ENCODE peak calls at places on chromosomes 1 and 21, in ten cellular contexts. One of them, this sample, is unnamed. For H3K27me3 and H3K36me3, the result is how much of the 10 kb centered on the place peaks cover.

GRCh38 chr1:8473892-8474300 is 156.0 kb downstream of the SLC45A1 start:
- DNase-seq in MG63: no peak
- DNase-seq in heart right ventricle: no peak
- DNase-seq in fibroblast of lung: no peak
- DNase-seq in kidney epithelial cell: no peak
- DNase-seq in IMR-90: no peak
- DNase-seq in osteoblast: no peak
- DNase-seq in GM23248: no peak
- DNase-seq in HAP-1: no peak
- DNase-seq in sigmoid colon: no peak
- DNase-seq in this sample: no peak

GRCh38 chr1:215002471-215002870 is 80.1 kb upstream of the KCNK2 start:
- DNase-seq in MG63: peak
- DNase-seq in heart right ventricle: no peak
- DNase-seq in fibroblast of lung: peak
- DNase-seq in kidney epithelial cell: no peak
- DNase-seq in IMR-90: peak
- DNase-seq in osteoblast: peak
- DNase-seq in GM23248: peak
- DNase-seq in HAP-1: no peak
- DNase-seq in sigmoid colon: no peak
- DNase-seq in this sample: no peak

GRCh38 chr1:219927956-219928790 is at the start of gene SLC30A10:
- DNase-seq in MG63: peak
- DNase-seq in heart right ventricle: peak
- DNase-seq in fibroblast of lung: peak
- DNase-seq in kidney epithelial cell: no peak
- DNase-seq in IMR-90: no peak
- DNase-seq in osteoblast: peak
- DNase-seq in GM23248: peak
- DNase-seq in HAP-1: no peak
- DNase-seq in sigmoid colon: no peak
- DNase-seq in this sample: peak

GRCh38 chr21:42317341-42317741 is 2.1 kb upstream of the TFF3 start:
- DNase-seq in MG63: no peak
- DNase-seq in heart right ventricle: no peak
- DNase-seq in fibroblast of lung: no peak
- DNase-seq in kidney epithelial cell: no peak
- DNase-seq in IMR-90: no peak
- DNase-seq in osteoblast: peak
- DNase-seq in GM23248: no peak
- DNase-seq in HAP-1: no peak
- DNase-seq in sigmoid colon: no peak
- DNase-seq in this sample: peak

GRCh38 chr1:229406798-229407197 is 27.1 kb downstream of the ACTA1 start:
- DNase-seq in MG63: no peak
- DNase-seq in heart right ventricle: no peak
- DNase-seq in fibroblast of lung: no peak
- DNase-seq in kidney epithelial cell: no peak
- DNase-seq in IMR-90: no peak
- DNase-seq in osteoblast: no peak
- DNase-seq in GM23248: no peak
- DNase-seq in HAP-1: no peak
- DNase-seq in sigmoid colon: no peak
- DNase-seq in this sample: peak

GRCh38 chr21:31347435-31348032 is 3.5 kb upstream of the TIAM1 start:
- DNase-seq in MG63: no peak
- DNase-seq in heart right ventricle: no peak
- DNase-seq in fibroblast of lung: peak
- DNase-seq in kidney epithelial cell: no peak
- DNase-seq in IMR-90: peak
- DNase-seq in osteoblast: no peak
- DNase-seq in GM23248: peak
- DNase-seq in HAP-1: peak
- DNase-seq in sigmoid colon: no peak
- DNase-seq in this sample: no peak

GRCh38 chr1:33299461-33300155 is 21.3 kb downstream of the A3GALT2 start:
- DNase-seq in MG63: no peak
- DNase-seq in heart right ventricle: no peak
- DNase-seq in fibroblast of lung: no peak
- DNase-seq in kidney epithelial cell: no peak
- DNase-seq in IMR-90: no peak
- DNase-seq in osteoblast: peak
- DNase-seq in GM23248: no peak
- DNase-seq in HAP-1: no peak
- DNase-seq in sigmoid colon: peak
- DNase-seq in this sample: no peak

GRCh38 chr1:98232678-98233077 is 311.8 kb upstream of the DPYD start:
- DNase-seq in MG63: no peak
- DNase-seq in heart right ventricle: no peak
- DNase-seq in fibroblast of lung: no peak
- DNase-seq in kidney epithelial cell: no peak
- DNase-seq in IMR-90: no peak
- DNase-seq in osteoblast: no peak
- DNase-seq in GM23248: no peak
- DNase-seq in HAP-1: no peak
- DNase-seq in sigmoid colon: no peak
- DNase-seq in this sample: no peak

GRCh38 chr1:232012773-232013386 is 386.3 kb downstream of the DISC1 start:
- DNase-seq in MG63: peak
- DNase-seq in heart right ventricle: peak
- DNase-seq in fibroblast of lung: peak
- DNase-seq in kidney epithelial cell: no peak
- DNase-seq in IMR-90: peak
- DNase-seq in osteoblast: no peak
- DNase-seq in GM23248: peak
- DNase-seq in HAP-1: no peak
- DNase-seq in sigmoid colon: peak
- DNase-seq in this sample: no peak

GRCh38 chr1:11280719-11281376 is 7.8 kb downstream of the UBIAD1 start:
- DNase-seq in MG63: no peak
- DNase-seq in heart right ventricle: no peak
- DNase-seq in fibroblast of lung: no peak
- DNase-seq in kidney epithelial cell: no peak
- DNase-seq in IMR-90: no peak
- DNase-seq in osteoblast: no peak
- DNase-seq in GM23248: no peak
- DNase-seq in HAP-1: no peak
- DNase-seq in sigmoid colon: no peak
- DNase-seq in this sample: no peak

GRCh38 chr1:111489604-111490003 is 13.8 kb downstream of the ADORA3 start:
- DNase-seq in MG63: no peak
- DNase-seq in heart right ventricle: no peak
- DNase-seq in fibroblast of lung: no peak
- DNase-seq in kidney epithelial cell: no peak
- DNase-seq in IMR-90: no peak
- DNase-seq in osteoblast: no peak
- DNase-seq in GM23248: no peak
- DNase-seq in HAP-1: no peak
- DNase-seq in sigmoid colon: no peak
- DNase-seq in this sample: no peak

GRCh38 chr1:27109103-27109822 is 45.7 kb downstream of the SLC9A1 start:
- DNase-seq in MG63: peak
- DNase-seq in heart right ventricle: no peak
- DNase-seq in fibroblast of lung: no peak
- DNase-seq in kidney epithelial cell: no peak
- DNase-seq in IMR-90: no peak
- DNase-seq in osteoblast: peak
- DNase-seq in GM23248: peak
- DNase-seq in HAP-1: no peak
- DNase-seq in sigmoid colon: no peak
- DNase-seq in this sample: peak

GRCh38 chr1:170461762-170462384 is 70.1 kb upstream of the GORAB start:
- DNase-seq in MG63: peak
- DNase-seq in heart right ventricle: peak
- DNase-seq in fibroblast of lung: peak
- DNase-seq in kidney epithelial cell: no peak
- DNase-seq in IMR-90: peak
- DNase-seq in osteoblast: peak
- DNase-seq in GM23248: peak
- DNase-seq in HAP-1: no peak
- DNase-seq in sigmoid colon: no peak
- DNase-seq in this sample: no peak

GRCh38 chr21:8993284-8993942 is 1528.0 kb upstream of the TPTE start:
- DNase-seq in MG63: no peak
- DNase-seq in heart right ventricle: no peak
- DNase-seq in fibroblast of lung: no peak
- DNase-seq in kidney epithelial cell: no peak
- DNase-seq in IMR-90: no peak
- DNase-seq in osteoblast: peak
- DNase-seq in GM23248: no peak
- DNase-seq in HAP-1: no peak
- DNase-seq in sigmoid colon: no peak
- DNase-seq in this sample: no peak
- H3K27me3 ChIP-seq in MG63: under half
- H3K27me3 ChIP-seq in heart right ventricle: under half
- H3K27me3 ChIP-seq in fibroblast of lung: under half
- H3K27me3 ChIP-seq in kidney epithelial cell: under half
- H3K27me3 ChIP-seq in IMR-90: under half
- H3K27me3 ChIP-seq in osteoblast: under half
- H3K27me3 ChIP-seq in GM23248: under half
- H3K27me3 ChIP-seq in HAP-1: under half
- H3K27me3 ChIP-seq in sigmoid colon: under half
- H3K27me3 ChIP-seq in this sample: under half

DNA sequence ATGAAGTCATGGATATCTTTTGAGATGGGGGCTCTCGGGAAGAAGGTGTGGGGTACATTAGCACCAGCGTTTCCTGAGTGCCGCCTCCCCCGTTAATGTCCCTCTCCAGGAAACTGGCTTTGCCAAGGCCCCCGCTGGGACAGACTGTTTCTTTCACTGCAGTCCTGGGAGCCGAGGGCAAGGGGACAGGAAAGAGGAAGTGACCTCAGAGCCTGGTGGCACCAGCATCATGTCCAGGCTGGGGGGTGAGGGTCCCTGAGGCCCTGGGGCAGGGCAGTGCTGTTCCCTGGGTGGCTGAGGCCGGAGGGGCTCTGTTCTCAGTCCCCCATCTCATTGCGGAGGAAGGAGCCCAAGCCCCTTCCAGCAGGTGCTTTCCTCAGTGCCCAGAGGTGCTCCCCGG is 5.8 kb downstream of the PFKL start:
- DNase-seq in MG63: no peak
- DNase-seq in heart right ventricle: no peak
- DNase-seq in fibroblast of lung: no peak
- DNase-seq in kidney epithelial cell: no peak
- DNase-seq in IMR-90: no peak
- DNase-seq in osteoblast: no peak
- DNase-seq in GM23248: no peak
- DNase-seq in HAP-1: no peak
- DNase-seq in sigmoid colon: no peak
- DNase-seq in this sample: no peak
- H3K36me3 ChIP-seq in MG63: under half
- H3K36me3 ChIP-seq in heart right ventricle: under half
- H3K36me3 ChIP-seq in fibroblast of lung: under half
- H3K36me3 ChIP-seq in kidney epithelial cell: under half
- H3K36me3 ChIP-seq in IMR-90: under half
- H3K36me3 ChIP-seq in osteoblast: under half
- H3K36me3 ChIP-seq in GM23248: under half
- H3K36me3 ChIP-seq in HAP-1: under half
- H3K36me3 ChIP-seq in sigmoid colon: under half
- H3K36me3 ChIP-seq in this sample: under half

GRCh38 chr1:221961532-221962292 is 219.8 kb upstream of the DUSP10 start:
- DNase-seq in MG63: peak
- DNase-seq in heart right ventricle: no peak
- DNase-seq in fibroblast of lung: peak
- DNase-seq in kidney epithelial cell: peak
- DNase-seq in IMR-90: peak
- DNase-seq in osteoblast: peak
- DNase-seq in GM23248: peak
- DNase-seq in HAP-1: no peak
- DNase-seq in sigmoid colon: no peak
- DNase-seq in this sample: no peak

GRCh38 chr1:221965252-221965651 is 223.4 kb upstream of the DUSP10 start:
- DNase-seq in MG63: no peak
- DNase-seq in heart right ventricle: no peak
- DNase-seq in fibroblast of lung: no peak
- DNase-seq in kidney epithelial cell: no peak
- DNase-seq in IMR-90: no peak
- DNase-seq in osteoblast: peak
- DNase-seq in GM23248: no peak
- DNase-seq in HAP-1: no peak
- DNase-seq in sigmoid colon: no peak
- DNase-seq in this sample: no peak

GRCh38 chr1:221963742-221964141 is 221.9 kb upstream of the DUSP10 start:
- DNase-seq in MG63: no peak
- DNase-seq in heart right ventricle: no peak
- DNase-seq in fibroblast of lung: no peak
- DNase-seq in kidney epithelial cell: no peak
- DNase-seq in IMR-90: no peak
- DNase-seq in osteoblast: no peak
- DNase-seq in GM23248: no peak
- DNase-seq in HAP-1: no peak
- DNase-seq in sigmoid colon: no peak
- DNase-seq in this sample: no peak

DNA sequence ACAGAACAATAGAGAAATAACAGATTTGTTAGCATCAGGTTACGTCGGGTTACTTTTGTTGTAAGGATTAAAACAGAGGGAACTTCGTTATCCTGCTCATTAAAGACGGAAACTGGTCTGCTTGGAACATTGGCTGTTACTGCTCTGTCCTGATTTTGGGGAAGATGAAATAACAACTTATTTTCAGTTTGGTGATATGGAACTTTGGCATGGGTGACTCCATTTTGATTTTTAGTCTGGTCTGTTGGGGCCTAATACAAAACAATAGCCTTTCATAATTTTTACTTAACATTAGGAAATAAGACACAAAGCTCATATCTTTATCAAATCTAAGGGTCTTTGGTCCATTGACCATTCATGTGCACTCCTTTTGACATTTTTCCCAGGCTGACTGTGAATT is 220.5 kb upstream of the DUSP10 start:
- DNase-seq in MG63: no peak
- DNase-seq in heart right ventricle: no peak
- DNase-seq in fibroblast of lung: no peak
- DNase-seq in kidney epithelial cell: no peak
- DNase-seq in IMR-90: no peak
- DNase-seq in osteoblast: no peak
- DNase-seq in GM23248: no peak
- DNase-seq in HAP-1: no peak
- DNase-seq in sigmoid colon: no peak
- DNase-seq in this sample: no peak
- H3K4me3 ChIP-seq in MG63: no peak
- H3K4me3 ChIP-seq in heart right ventricle: no peak
- H3K4me3 ChIP-seq in fibroblast of lung: no peak
- H3K4me3 ChIP-seq in kidney epithelial cell: no peak
- H3K4me3 ChIP-seq in IMR-90: no peak
- H3K4me3 ChIP-seq in osteoblast: no peak
- H3K4me3 ChIP-seq in GM23248: peak
- H3K4me3 ChIP-seq in HAP-1: no peak
- H3K4me3 ChIP-seq in sigmoid colon: no peak
- H3K4me3 ChIP-seq in this sample: no peak

DNA sequence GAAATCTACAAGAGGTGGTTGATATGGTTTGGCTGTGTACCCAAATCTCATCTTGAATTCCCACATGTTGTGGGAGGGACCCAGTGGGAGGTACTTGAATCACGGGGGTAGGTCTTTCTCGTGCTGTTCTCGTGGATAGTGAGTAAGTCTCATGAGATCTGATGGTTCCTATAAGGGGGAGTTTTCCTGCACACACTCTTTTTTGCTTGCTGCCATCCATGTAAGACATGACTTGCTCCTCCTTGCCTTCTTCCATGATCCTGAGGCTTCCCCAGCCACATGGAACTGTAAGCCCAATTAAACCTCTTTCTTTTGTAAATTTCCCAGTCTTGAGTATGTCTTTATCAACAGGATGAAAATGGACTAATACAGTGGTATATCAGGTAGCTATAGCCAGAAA is 5.2 kb upstream of the VWA5B1 start:
- DNase-seq in MG63: no peak
- DNase-seq in heart right ventricle: no peak
- DNase-seq in fibroblast of lung: no peak
- DNase-seq in kidney epithelial cell: no peak
- DNase-seq in IMR-90: no peak
- DNase-seq in osteoblast: no peak
- DNase-seq in GM23248: no peak
- DNase-seq in HAP-1: no peak
- DNase-seq in sigmoid colon: no peak
- DNase-seq in this sample: no peak
- H3K27me3 ChIP-seq in MG63: under half
- H3K27me3 ChIP-seq in heart right ventricle: under half
- H3K27me3 ChIP-seq in fibroblast of lung: under half
- H3K27me3 ChIP-seq in kidney epithelial cell: under half
- H3K27me3 ChIP-seq in IMR-90: under half
- H3K27me3 ChIP-seq in osteoblast: under half
- H3K27me3 ChIP-seq in GM23248: under half
- H3K27me3 ChIP-seq in HAP-1: under half
- H3K27me3 ChIP-seq in sigmoid colon: under half
- H3K27me3 ChIP-seq in this sample: under half